ENCODE peak calls at places on chromosomes 7 and 10, in ten cellular contexts. L is tibial artery, N is bronchial epithelial cell, X is cardiac muscle cell, F is heart right ventricle, T is testis, A is Calu3, H is astrocyte, M is prostate gland, P is astrocyte of the spinal cord. D is an unnamed sample.

GRCh38 chr7:94700926-94701554 is 45.1 kb upstream of the SGCE start:
- DNase-seq in L (no peak), N (no peak), X (no peak), F (no peak), T (no peak), A (no peak), H (no peak), M (no peak), P (no peak), D (peak)

GRCh38 chr10:80444646-80445319 is 9.3 kb upstream of the TSPAN14 start:
- DNase-seq in L (peak), N (peak), X (peak), F (peak), T (peak), A (peak), H (peak), M (peak), P (peak), D (peak)

GRCh38 chr10:132532784-132533560 is 4.6 kb upstream of the INPP5A start:
- DNase-seq in L (no peak), N (peak), X (no peak), F (no peak), T (no peak), A (peak), H (peak), M (no peak), P (peak), D (peak)

GRCh38 chr7:126667742-126668366 is 584.9 kb downstream of the GRM8 start:
- DNase-seq in L (no peak), N (no peak), X (no peak), F (no peak), T (peak), A (no peak), H (no peak), M (no peak), P (no peak), D (no peak)

GRCh38 chr7:45881759-45882464 is 6.4 kb upstream of the IGFBP1 start:
- DNase-seq in L (no peak), N (peak), X (no peak), F (no peak), T (no peak), A (no peak), H (peak), M (no peak), P (peak), D (peak)

GRCh38 chr10:96532523-96532922 is 18.8 kb upstream of the TLL2 start:
- DNase-seq in L (no peak), N (no peak), X (no peak), F (no peak), T (no peak), A (no peak), H (no peak), M (peak), P (no peak), D (peak)

GRCh38 chr7:139682136-139683013 is 95.4 kb downstream of the HIPK2 start:
- DNase-seq in L (no peak), N (peak), X (peak), F (no peak), T (no peak), A (no peak), H (peak), M (no peak), P (peak), D (peak)

GRCh38 chr7:134637934-134638719 is 8.5 kb upstream of the BPGM start:
- DNase-seq in L (no peak), N (peak), X (no peak), F (no peak), T (no peak), A (no peak), H (no peak), M (no peak), P (no peak), D (no peak)

GRCh38 chr10:110162749-110163148 is 44.7 kb upstream of the MXI1 start:
- DNase-seq in L (no peak), N (no peak), X (no peak), F (no peak), T (peak), A (peak), H (no peak), M (no peak), P (no peak), D (no peak)

GRCh38 chr10:23405540-23405939 is 33.3 kb upstream of the OTUD1 start:
- DNase-seq in L (no peak), N (no peak), X (no peak), F (no peak), T (no peak), A (no peak), H (peak), M (no peak), P (no peak), D (peak)

GRCh38 chr10:73907841-73908517 is 3.0 kb upstream of the PLAU start:
- DNase-seq in L (peak), N (peak), X (no peak), F (no peak), T (peak), A (no peak), H (peak), M (no peak), P (peak), D (peak)

GRCh38 chr7:3064077-3064476 is 20.4 kb upstream of the CARD11 start:
- DNase-seq in L (no peak), N (no peak), X (no peak), F (no peak), T (no peak), A (no peak), H (no peak), M (no peak), P (no peak), D (no peak)

GRCh38 chr10:6504296-6504695 is 75.8 kb downstream of the PRKCQ start:
- DNase-seq in L (no peak), N (no peak), X (no peak), F (no peak), T (no peak), A (no peak), H (no peak), M (no peak), P (no peak), D (no peak)

GRCh38 chr7:41711283-41712064 is 8.6 kb upstream of the INHBA start:
- DNase-seq in L (no peak), N (peak), X (peak), F (no peak), T (peak), A (peak), H (no peak), M (no peak), P (no peak), D (no peak)

GRCh38 chr7:11130012-11130411 is 156.3 kb downstream of the PHF14 start:
- DNase-seq in L (no peak), N (peak), X (no peak), F (no peak), T (no peak), A (no peak), H (peak), M (no peak), P (peak), D (peak)

GRCh38 chr10:132387723-132388210 is 9.2 kb upstream of the PWWP2B start:
- DNase-seq in L (peak), N (no peak), X (peak), F (peak), T (peak), A (peak), H (no peak), M (no peak), P (peak), D (peak)

GRCh38 chr7:128210590-128211570 is 30.2 kb upstream of the LEP start:
- DNase-seq in L (no peak), N (no peak), X (no peak), F (no peak), T (no peak), A (no peak), H (no peak), M (no peak), P (no peak), D (no peak)

GRCh38 chr10:7423521-7423920 is 12.7 kb upstream of the SFMBT2 start:
- DNase-seq in L (no peak), N (no peak), X (no peak), F (no peak), T (no peak), A (no peak), H (no peak), M (no peak), P (no peak), D (no peak)

GRCh38 chr10:15262036-15262713 is 93.7 kb upstream of the NMT2 start:
- DNase-seq in L (no peak), N (peak), X (no peak), F (no peak), T (peak), A (peak), H (peak), M (peak), P (peak), D (peak)

GRCh38 chr7:503046-503574 is 16.5 kb downstream of the PDGFA start:
- DNase-seq in L (peak), N (no peak), X (no peak), F (no peak), T (no peak), A (no peak), H (no peak), M (no peak), P (no peak), D (no peak)

GRCh38 chr7:121908042-121908441 is 35.1 kb downstream of the PTPRZ1 start:
- DNase-seq in L (no peak), N (no peak), X (no peak), F (no peak), T (no peak), A (no peak), H (no peak), M (no peak), P (no peak), D (no peak)

DNA sequence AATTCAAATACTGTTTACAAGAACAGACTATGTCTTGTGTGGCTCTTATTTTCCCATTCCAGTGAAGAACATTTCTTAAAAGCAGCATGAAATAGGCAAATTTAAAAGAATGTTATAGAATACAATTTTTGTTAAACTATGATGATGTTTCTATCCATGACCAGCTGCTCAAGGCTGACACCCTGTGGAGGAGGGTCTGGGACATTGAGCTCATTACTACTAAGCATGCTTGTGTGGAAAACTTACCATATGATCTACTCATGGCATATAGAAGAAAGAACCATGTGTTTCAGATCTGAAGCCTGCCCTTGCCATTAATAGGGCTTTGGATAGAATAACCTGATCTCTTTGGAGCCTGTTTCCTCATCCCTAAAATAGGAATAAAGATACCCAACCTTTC is 125.0 kb downstream of the FOXP2 start:
- DNase-seq in L (no peak), N (peak), X (peak), F (no peak), T (peak), A (peak), H (peak), M (no peak), P (peak), D (peak)
- TF ChIP-seq CTCF in L (peak), N (peak), X (peak), F (peak), T (no peak), A (no peak), H (no peak), M (no peak), P (peak), D (peak)

DNA sequence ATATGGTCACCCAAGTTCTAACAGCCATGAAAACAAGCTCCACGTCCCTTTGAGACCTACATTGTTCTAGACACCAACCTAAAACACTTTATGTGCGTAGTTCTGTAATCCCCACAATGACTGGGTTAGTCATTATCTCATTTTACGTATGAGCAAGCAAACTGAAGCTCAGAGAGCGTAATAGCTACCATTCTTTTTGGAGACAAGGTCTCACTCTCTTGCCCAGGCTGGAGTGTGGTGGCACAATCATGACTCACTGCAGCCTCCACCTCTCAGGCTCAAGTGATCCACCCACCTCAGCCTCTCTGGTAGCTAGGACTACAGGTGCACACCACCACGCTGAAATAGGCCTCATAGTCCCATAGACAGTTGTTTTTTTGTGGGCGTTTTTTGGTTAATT is 10.5 kb downstream of the DAGLB start:
- DNase-seq in L (no peak), N (peak), X (no peak), F (no peak), T (no peak), A (no peak), H (peak), M (no peak), P (no peak), D (no peak)
- TF ChIP-seq CTCF in L (no peak), N (no peak), X (no peak), F (no peak), T (no peak), A (no peak), H (no peak), M (no peak), P (no peak), D (no peak)

DNA sequence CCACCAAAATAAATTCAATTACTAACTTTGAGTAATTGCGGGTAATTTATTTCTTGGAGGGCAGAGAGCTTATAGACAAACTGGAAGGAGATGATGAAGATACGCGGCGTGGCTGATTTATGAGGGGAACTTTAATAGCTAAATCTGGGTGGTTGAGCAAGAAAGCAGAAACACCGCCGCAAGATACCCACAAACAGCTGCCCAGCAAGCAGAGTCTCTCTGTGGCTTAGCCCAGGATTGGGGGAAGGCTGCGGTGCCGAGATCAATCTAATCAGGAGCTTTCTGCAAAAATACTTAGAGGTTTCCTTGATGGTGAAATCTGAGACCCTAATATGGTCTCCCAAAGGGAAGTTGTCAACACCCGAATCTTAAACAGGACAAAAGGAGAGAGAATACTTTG is 94.9 kb upstream of the MGMT start:
- DNase-seq in L (no peak), N (no peak), X (no peak), F (no peak), T (no peak), A (no peak), H (no peak), M (no peak), P (no peak), D (no peak)
- TF ChIP-seq CTCF in L (no peak), N (no peak), X (no peak), F (no peak), T (no peak), A (no peak), H (no peak), M (no peak), P (no peak), D (no peak)

GRCh38 chr10:100341953-100342626 is 4.9 kb upstream of the SCD start:
- DNase-seq in L (peak), N (peak), X (peak), F (peak), T (peak), A (peak), H (no peak), M (peak), P (peak), D (peak)
- TF ChIP-seq CTCF in L (peak), N (peak), X (peak), F (peak), T (peak), A (peak), H (peak), M (peak), P (peak), D (peak)

GRCh38 chr10:29107866-29108498 is 180.9 kb upstream of the LYZL1 start:
- DNase-seq in L (no peak), N (no peak), X (no peak), F (no peak), T (no peak), A (no peak), H (no peak), M (peak), P (no peak), D (no peak)
- TF ChIP-seq CTCF in L (no peak), N (no peak), X (no peak), F (no peak), T (no peak), A (no peak), H (no peak), M (no peak), P (no peak), D (no peak)

GRCh38 chr7:153087498-153087897 is 327.9 kb downstream of the ACTR3B start:
- DNase-seq in L (no peak), N (no peak), X (no peak), F (no peak), T (no peak), A (no peak), H (no peak), M (no peak), P (no peak), D (no peak)
- TF ChIP-seq CTCF in L (no peak), N (no peak), X (no peak), F (no peak), T (no peak), A (no peak), H (no peak), M (no peak), P (no peak), D (no peak)

D was measured in fibroblast of villous mesenchyme.